ENCODE peak calls at places on chromosomes 1 and 21, in nine cellular contexts. V is NCI-H1417; P is nucleus accumbens; Z is Caki2; C is M059J; S is stimulated activated CD4-positive, alpha-beta T cell treated with anti-CD3 and anti-CD28 coated beads, Interleukin-15, amount 100 ng/mL, for 24 hours; X is stimulated activated naive CD4-positive, alpha-beta T cell; E is NCI-H510A; I is choroid plexus epithelial cell. L is an unnamed sample.

GRCh38 chr1:3009021-3009420 is 12.2 kb upstream of the ACTRT2 start:
- DNase-seq in V (no peak), P (no peak), Z (no peak), C (no peak), S (no peak), X (no peak), E (no peak), I (no peak), L (no peak)

GRCh38 chr1:224894915-224895314 is 34.6 kb upstream of the DNAH14 start:
- DNase-seq in V (no peak), P (no peak), Z (peak), C (peak), S (no peak), X (no peak), E (no peak), I (peak), L (no peak)

GRCh38 chr1:115251340-115251748 is 86.7 kb downstream of the NGF start:
- DNase-seq in V (no peak), P (no peak), Z (no peak), C (peak), S (no peak), X (no peak), E (no peak), I (peak), L (no peak)

GRCh38 chr21:34800797-34801518 is 132.2 kb downstream of the CLIC6 start:
- DNase-seq in V (no peak), P (no peak), Z (no peak), C (no peak), S (no peak), X (no peak), E (no peak), I (peak), L (no peak)

GRCh38 chr1:160544647-160545046 is 21.6 kb upstream of the SLAMF6 start:
- DNase-seq in V (peak), P (peak), Z (no peak), C (peak), S (no peak), X (peak), E (no peak), I (peak), L (no peak)

GRCh38 chr1:212608956-212609700 is 567 bp downstream of the ATF3 start:
- DNase-seq in V (peak), P (peak), Z (peak), C (peak), S (peak), X (peak), E (peak), I (peak), L (peak)

GRCh38 chr1:226738995-226739695 is at the start of gene ITPKB:
- DNase-seq in V (no peak), P (peak), Z (no peak), C (peak), S (peak), X (peak), E (no peak), I (peak), L (peak)

GRCh38 chr21:46065993-46066842 is 31.7 kb upstream of the COL6A2 start:
- DNase-seq in V (no peak), P (no peak), Z (no peak), C (no peak), S (no peak), X (no peak), E (no peak), I (peak), L (no peak)

GRCh38 chr21:35503646-35504045 is 454.5 kb upstream of the RUNX1 start:
- DNase-seq in V (no peak), P (no peak), Z (no peak), C (no peak), S (peak), X (peak), E (no peak), I (peak), L (no peak)

GRCh38 chr1:24551290-24551859 is 4.5 kb upstream of the NCMAP start:
- DNase-seq in V (no peak), P (no peak), Z (no peak), C (no peak), S (no peak), X (no peak), E (no peak), I (no peak), L (no peak)

GRCh38 chr1:9242338-9242969 is 7.9 kb downstream of the H6PD start:
- DNase-seq in V (no peak), P (peak), Z (no peak), C (no peak), S (no peak), X (no peak), E (peak), I (peak), L (peak)

GRCh38 chr1:8858888-8859706 is 19.4 kb downstream of the ENO1 start:
- DNase-seq in V (peak), P (peak), Z (peak), C (peak), S (peak), X (peak), E (peak), I (peak), L (peak)

GRCh38 chr1:69320679-69321310 is 246.9 kb upstream of the LRRC7 start:
- DNase-seq in V (no peak), P (no peak), Z (no peak), C (no peak), S (no peak), X (no peak), E (no peak), I (no peak), L (no peak)

GRCh38 chr1:244599937-244600350 is 53.0 kb upstream of the DESI2 start:
- DNase-seq in V (no peak), P (no peak), Z (peak), C (peak), S (peak), X (peak), E (no peak), I (peak), L (no peak)

GRCh38 chr1:27412502-27412901 is 20.1 kb downstream of the GPR3 start:
- DNase-seq in V (no peak), P (no peak), Z (no peak), C (no peak), S (no peak), X (no peak), E (no peak), I (no peak), L (no peak)

GRCh38 chr1:33466159-33466558 is 6.3 kb upstream of the ZSCAN20 start:
- DNase-seq in V (no peak), P (no peak), Z (no peak), C (peak), S (no peak), X (no peak), E (no peak), I (no peak), L (no peak)

GRCh38 chr21:41717573-41718330 is 49.1 kb downstream of the RIPK4 start:
- DNase-seq in V (no peak), P (no peak), Z (no peak), C (peak), S (no peak), X (no peak), E (no peak), I (no peak), L (no peak)

L was measured in head of caudate nucleus.